ENCODE peak calls at places on chromosomes 7 and 10, in nine cellular contexts. G is stimulated activated CD8-positive, alpha-beta memory T cell treated with anti-CD3 and anti-CD28 coated beads, Interleukin-2, amount 100 ng/mL, for 48 hours; E is ELR; R is anterior cingulate cortex; Z is aorta; A is left cardiac atrium; B is fibroblast of the conjunctiva; W is stimulated activated CD4-positive, alpha-beta T cell treated with anti-CD3 and anti-CD28 coated beads, Interleukin-12 subunit alpha, Interleukin-12 subunit beta, amount 100 ng/mL, for 48 hours; C is tibial artery. P is an unnamed sample.

GRCh38 chr10:51001587-51001986 is 72.7 kb upstream of the PRKG1 start:
- DNase-seq in E (peak; percentile 54), W (no peak), G (no peak), R (no peak), Z (no peak), C (no peak), B (no peak), A (no peak), P (no peak)

GRCh38 chr7:143120696-143121405 is 11.0 kb upstream of the PIP start:
- DNase-seq in R (no peak), G (no peak), B (no peak), A (no peak), Z (no peak), E (no peak), C (no peak), W (no peak), P (no peak)

GRCh38 chr10:85618841-85619240 is 747.8 kb downstream of the GRID1 start:
- DNase-seq in W (no peak), C (no peak), Z (no peak), G (no peak), R (no peak), E (no peak), A (no peak), B (no peak), P (no peak)

GRCh38 chr10:73838827-73839226 is 27.4 kb upstream of the NDST2 start:
- DNase-seq in Z (no peak), R (no peak), A (no peak), B (no peak), W (no peak), C (no peak), E (peak; percentile 70), G (no peak), P (no peak)

GRCh38 chr7:143882611-143883078 is 19.3 kb downstream of the TCAF1 start:
- DNase-seq in E (peak; percentile 65), G (no peak), A (peak; percentile 84), Z (peak; percentile 81), R (peak; percentile 66), W (no peak), B (peak; percentile 24), C (peak; percentile 51), P (no peak)

GRCh38 chr7:158141221-158141582 is 446.4 kb downstream of the PTPRN2 start:
- DNase-seq in C (no peak), R (no peak), A (no peak), G (no peak), B (no peak), E (no peak), W (no peak), Z (no peak), P (no peak)

GRCh38 chr7:179209-179681 is 13.1 kb upstream of the FAM20C start:
- DNase-seq in W (no peak), R (no peak), E (no peak), G (no peak), Z (no peak), C (no peak), A (no peak), B (no peak), P (no peak)

GRCh38 chr7:102044984-102045673 is 227.7 kb downstream of the CUX1 start:
- DNase-seq in G (no peak), W (no peak), C (peak; percentile 55), E (peak; percentile 77), B (peak; percentile 81), Z (peak; percentile 66), A (peak; percentile 70), R (peak; percentile 28), P (peak; percentile 84)

GRCh38 chr7:64888561-64888900 is 14.5 kb upstream of the ZNF273 start:
- DNase-seq in A (no peak), C (no peak), B (no peak), W (no peak), G (no peak), Z (no peak), E (no peak), R (no peak), P (no peak)

GRCh38 chr10:132264966-132265877 is 42.5 kb downstream of the STK32C start:
- DNase-seq in Z (peak; percentile 40), E (no peak), A (no peak), R (no peak), B (no peak), C (no peak), G (no peak), W (no peak), P (no peak)

GRCh38 chr10:116684781-116685180 is 57.6 kb downstream of the HSPA12A start:
- DNase-seq in B (no peak), W (no peak), C (no peak), Z (no peak), E (no peak), G (no peak), R (no peak), A (no peak), P (no peak)

GRCh38 chr10:6755891-6756460 is 175.9 kb upstream of the PRKCQ start:
- DNase-seq in A (no peak), E (peak; percentile 79), C (no peak), B (peak; percentile 34), G (no peak), Z (no peak), W (no peak), R (no peak), P (peak; percentile 54)

GRCh38 chr7:87231715-87232114 is 12.2 kb upstream of the TMEM243 start:
- DNase-seq in C (no peak), Z (no peak), G (no peak), B (no peak), E (no peak), W (no peak), R (no peak), A (no peak), P (no peak)

GRCh38 chr7:99106411-99106810 is 37.5 kb downstream of the SMURF1 start:
- DNase-seq in C (no peak), Z (no peak), G (no peak), R (no peak), B (no peak), A (no peak), E (no peak), W (no peak), P (no peak)

GRCh38 chr7:127874951-127875608 is 156.2 kb downstream of the LRRC4 start:
- DNase-seq in A (no peak), Z (no peak), B (no peak), C (no peak), G (no peak), W (no peak), E (peak; percentile 47), R (no peak), P (no peak)

GRCh38 chr7:150362989-150363769 is 5.4 kb upstream of the REPIN1 start:
- DNase-seq in W (no peak), Z (no peak), B (no peak), R (no peak), A (no peak), G (no peak), C (no peak), E (no peak), P (no peak)

GRCh38 chr7:102210787-102211186 is 75.9 kb upstream of the SH2B2 start:
- DNase-seq in C (no peak), W (no peak), A (no peak), R (no peak), Z (no peak), E (no peak), G (no peak), B (no peak), P (no peak)

GRCh38 chr10:117616179-117616578 is 73.6 kb downstream of the EMX2 start:
- DNase-seq in G (no peak), Z (no peak), R (no peak), C (no peak), W (no peak), B (no peak), E (no peak), A (no peak), P (no peak)

GRCh38 chr7:5595545-5596045 is 172.0 kb upstream of the TNRC18 start:
- DNase-seq in E (peak; percentile 84), B (no peak), R (no peak), A (no peak), C (peak; percentile 30), Z (peak; percentile 64), G (no peak), W (no peak), P (no peak)

GRCh38 chr10:13346280-13346819 is 1.7 kb downstream of the SEPHS1 start:
- DNase-seq in R (no peak), E (peak; percentile 68), A (no peak), B (peak; percentile 54), W (no peak), Z (no peak), G (no peak), C (peak; percentile 42), P (no peak)

GRCh38 chr7:510782-511281 is 8.8 kb downstream of the PDGFA start:
- DNase-seq in A (peak; percentile 16), R (no peak), W (no peak), E (no peak), B (no peak), Z (peak; percentile 40), C (no peak), G (no peak), P (no peak)

GRCh38 chr10:108789911-108790310 is 1133.4 kb downstream of the XPNPEP1 start:
- DNase-seq in A (no peak), R (no peak), Z (no peak), E (peak; percentile 96), G (no peak), B (no peak), W (no peak), C (no peak), P (no peak)

GRCh38 chr7:140061607-140061930 is 1.2 kb downstream of the PARP12 start:
- DNase-seq in Z (no peak), E (no peak), R (no peak), B (no peak), A (no peak), G (no peak), W (no peak), C (no peak), P (no peak)

GRCh38 chr7:117068511-117069155 is 115.3 kb downstream of the ST7 start:
- DNase-seq in B (no peak), A (no peak), G (no peak), C (no peak), W (no peak), E (no peak), R (no peak), Z (no peak), P (no peak)

GRCh38 chr10:43824934-43825333 is 176.3 kb upstream of the ZNF32 start:
- DNase-seq in B (peak; percentile 53), W (no peak), Z (peak; percentile 88), A (peak; percentile 78), C (peak; percentile 85), E (no peak), R (no peak), G (no peak), P (peak; percentile 32)

GRCh38 chr7:35415411-35415822 is 161.5 kb upstream of the TBX20 start:
- DNase-seq in G (no peak), Z (no peak), B (no peak), E (no peak), A (peak; percentile 83), W (no peak), R (no peak), C (no peak), P (no peak)

GRCh38 chr10:6782378-6782777 is 202.3 kb upstream of the PRKCQ start:
- DNase-seq in R (no peak), W (no peak), G (no peak), Z (no peak), B (no peak), A (no peak), C (no peak), E (no peak), P (no peak)

GRCh38 chr10:124477614-124478363 is 16.2 kb downstream of the LHPP start:
- DNase-seq in E (no peak), C (no peak), B (no peak), Z (no peak), A (no peak), W (no peak), G (no peak), R (no peak), P (no peak)

GRCh38 chr7:36348256-36348655 is 41.4 kb upstream of the ANLN start:
- DNase-seq in C (no peak), R (no peak), A (no peak), E (no peak), G (no peak), W (no peak), Z (no peak), B (peak; percentile 59), P (peak; percentile 29)

GRCh38 chr7:1096156-1097119 is 8.5 kb downstream of the GPER1 start:
- DNase-seq in C (no peak), G (no peak), W (no peak), E (no peak), Z (peak; percentile 61), R (no peak), A (peak; percentile 47), B (no peak), P (no peak)

GRCh38 chr7:52735656-52736055 is 299.8 kb upstream of the POM121L12 start:
- DNase-seq in C (no peak), A (no peak), W (no peak), B (no peak), E (no peak), Z (no peak), R (no peak), G (no peak), P (no peak)

P was measured in AG04450.